ENCODE peak calls at places on chromosomes 11 and 22, in four cellular contexts. V is NCI-H1092 treated with DMSO at 0.1 percent for 48 hours; B is astrocyte of the spinal cord; L is CD8-positive, alpha-beta memory T cell. X is an unnamed sample.

GRCh38 chr22:35349704-35350538 is 31.0 kb upstream of the HMOX1 start:
- DNase-seq in V (peak), B (peak), L (no peak), X (no peak)

GRCh38 chr11:34647131-34647530 is 26.2 kb downstream of the EHF start:
- DNase-seq in V (no peak), B (no peak), L (no peak), X (no peak)

GRCh38 chr11:122803306-122803705 is 35.0 kb upstream of the CRTAM start:
- DNase-seq in V (no peak), B (peak), L (no peak), X (peak)

GRCh38 chr22:26447594-26448329 is 18.7 kb downstream of the ASPHD2 start:
- DNase-seq in V (no peak), B (no peak), L (no peak), X (no peak)

GRCh38 chr11:125070699-125071254 is 7.7 kb downstream of the SLC37A2 start:
- DNase-seq in V (no peak), B (peak), L (no peak), X (peak)

GRCh38 chr11:75858613-75859012 is 43.6 kb downstream of the UVRAG start:
- DNase-seq in V (no peak), B (peak), L (no peak), X (no peak)

GRCh38 chr11:112513936-112514716 is 253.5 kb upstream of the PLET1 start:
- DNase-seq in V (peak), B (no peak), L (no peak), X (no peak)

GRCh38 chr11:58027341-58027740 is 3.4 kb upstream of the OR6Q1 start:
- DNase-seq in V (no peak), B (peak), L (no peak), X (no peak)

GRCh38 chr22:27022256-27022655 is 364.9 kb downstream of the MIAT start:
- DNase-seq in V (no peak), B (no peak), L (no peak), X (no peak)

X was measured in keratinocyte.